ENCODE peak calls at places on chromosomes 2 and 18, in ten cellular contexts. J, U, O, Q, P, E, Y, H, X and M are unnamed samples.

GRCh38 chr18:58041633-58042032 is 2.4 kb upstream of the NEDD4L start:
- DNase-seq in J (no peak), U (peak), O (no peak), Q (no peak), P (no peak), E (no peak), Y (no peak), H (no peak), X (no peak), M (no peak)

GRCh38 chr2:234911271-234911670 is 40.5 kb upstream of the SH3BP4 start:
- DNase-seq in J (no peak), U (no peak), O (no peak), Q (no peak), P (no peak), E (no peak), Y (no peak), H (no peak), X (no peak), M (no peak)

GRCh38 chr2:69617744-69618143 is 25.8 kb downstream of the AAK1 start:
- DNase-seq in J (no peak), U (no peak), O (no peak), Q (no peak), P (no peak), E (no peak), Y (no peak), H (no peak), X (no peak), M (no peak)

GRCh38 chr18:28666216-28666615 is 489.3 kb upstream of the CDH2 start:
- DNase-seq in J (no peak), U (no peak), O (no peak), Q (no peak), P (no peak), E (no peak), Y (no peak), H (no peak), X (no peak), M (no peak)

GRCh38 chr18:4060427-4061281 is 394.5 kb downstream of the DLGAP1 start:
- DNase-seq in J (no peak), U (no peak), O (no peak), Q (no peak), P (no peak), E (no peak), Y (no peak), H (no peak), X (no peak), M (no peak)

GRCh38 chr2:43220982-43221659 is 5.3 kb downstream of the ZFP36L2 start:
- DNase-seq in J (no peak), U (peak), O (no peak), Q (no peak), P (no peak), E (peak), Y (peak), H (peak), X (peak), M (peak)

GRCh38 chr2:27804146-27804545 is 32.6 kb downstream of the MRPL33 start:
- DNase-seq in J (no peak), U (no peak), O (no peak), Q (no peak), P (no peak), E (no peak), Y (no peak), H (no peak), X (no peak), M (no peak)

GRCh38 chr2:26018184-26018716 is 15.6 kb upstream of the RAB10 start:
- DNase-seq in J (no peak), U (peak), O (peak), Q (no peak), P (peak), E (peak), Y (peak), H (peak), X (no peak), M (no peak)

GRCh38 chr2:870426-870825 is 80.2 kb upstream of the SNTG2 start:
- DNase-seq in J (no peak), U (no peak), O (no peak), Q (no peak), P (no peak), E (no peak), Y (no peak), H (no peak), X (no peak), M (peak)

GRCh38 chr18:9082763-9083510 is 19.6 kb upstream of the NDUFV2 start:
- DNase-seq in J (no peak), U (peak), O (no peak), Q (no peak), P (no peak), E (no peak), Y (peak), H (no peak), X (no peak), M (no peak)

GRCh38 chr2:3279236-3279960 is 98.2 kb downstream of the EIPR1 start:
- DNase-seq in J (no peak), U (peak), O (no peak), Q (no peak), P (no peak), E (no peak), Y (peak), H (no peak), X (no peak), M (no peak)

GRCh38 chr2:85768713-85769112 is 14.9 kb downstream of the ATOH8 start:
- DNase-seq in J (peak), U (no peak), O (peak), Q (no peak), P (no peak), E (peak), Y (no peak), H (peak), X (no peak), M (no peak)

GRCh38 chr2:174438146-174438886 is 42.8 kb downstream of the SCRN3 start:
- DNase-seq in J (no peak), U (no peak), O (no peak), Q (no peak), P (peak), E (peak), Y (no peak), H (no peak), X (no peak), M (no peak)

GRCh38 chr18:51751901-51752300 is 554.4 kb upstream of the MEX3C start:
- DNase-seq in J (no peak), U (no peak), O (no peak), Q (no peak), P (no peak), E (no peak), Y (no peak), H (no peak), X (no peak), M (no peak)

GRCh38 chr2:197926673-197927072 is 122.3 kb downstream of the PLCL1 start:
- DNase-seq in J (no peak), U (no peak), O (no peak), Q (no peak), P (no peak), E (no peak), Y (no peak), H (no peak), X (no peak), M (no peak)

GRCh38 chr2:120445431-120446143 is 99.7 kb downstream of the INHBB start:
- DNase-seq in J (no peak), U (no peak), O (peak), Q (no peak), P (no peak), E (no peak), Y (no peak), H (no peak), X (no peak), M (no peak)

GRCh38 chr2:118845005-118845842 is 2.2 kb downstream of the EN1 start:
- DNase-seq in J (no peak), U (peak), O (no peak), Q (no peak), P (no peak), E (no peak), Y (no peak), H (no peak), X (peak), M (no peak)

GRCh38 chr2:204538179-204539009 is 6.9 kb upstream of the PARD3B start:
- DNase-seq in J (no peak), U (no peak), O (peak), Q (no peak), P (no peak), E (no peak), Y (no peak), H (no peak), X (no peak), M (no peak)

GRCh38 chr2:85961053-85961452 is 72.3 kb upstream of the ST3GAL5 start:
- DNase-seq in J (no peak), U (no peak), O (no peak), Q (no peak), P (no peak), E (no peak), Y (no peak), H (no peak), X (no peak), M (no peak)

GRCh38 chr2:30963184-30963583 is 155.9 kb upstream of the CAPN13 start:
- DNase-seq in J (no peak), U (no peak), O (no peak), Q (no peak), P (no peak), E (no peak), Y (no peak), H (no peak), X (no peak), M (no peak)

GRCh38 chr2:67215214-67215613 is 181.9 kb upstream of the ETAA1 start:
- DNase-seq in J (peak), U (peak), O (peak), Q (no peak), P (no peak), E (peak), Y (no peak), H (peak), X (peak), M (no peak)

GRCh38 chr2:224584111-224584764 is 925 bp downstream of the CUL3 start:
- DNase-seq in J (no peak), U (peak), O (peak), Q (no peak), P (no peak), E (peak), Y (no peak), H (peak), X (peak), M (peak)

GRCh38 chr2:181004647-181005325 is 24.4 kb downstream of the UBE2E3 start:
- DNase-seq in J (no peak), U (no peak), O (no peak), Q (no peak), P (no peak), E (no peak), Y (no peak), H (no peak), X (no peak), M (no peak)